ENCODE peak calls at places on chromosomes 5 and 9, in five cellular contexts. B is astrocyte of the spinal cord, K is cardiac muscle cell, J is prostate gland, Y is A549. A is an unnamed sample.

GRCh38 chr9:111833941-111834340 is 39.2 kb upstream of the SHOC1 start:
- DNase-seq in B (no peak), K (peak; percentile 78), J (no peak), Y (no peak), A (peak; percentile 57)

GRCh38 chr9:89891221-89892052 is 286.6 kb downstream of the GADD45G start:
- DNase-seq in B (no peak), K (peak; percentile 78), J (peak; percentile 49), Y (no peak), A (peak; percentile 64)

GRCh38 chr5:31531543-31531887 is 378 bp downstream of the DROSHA start:
- DNase-seq in B (peak; percentile 16), K (peak; percentile 26), J (peak; percentile 12), Y (peak; percentile 9), A (no peak)

GRCh38 chr9:74497750-74498615 is 848 bp downstream of the RORB start:
- DNase-seq in B (peak; percentile 38), K (peak; percentile 33), J (no peak), Y (peak; percentile 37), A (peak; percentile 26)

GRCh38 chr9:33290994-33291397 is 680 bp downstream of the NFX1 start:
- DNase-seq in B (no peak), K (no peak), J (no peak), Y (no peak), A (peak; percentile 94)

GRCh38 chr5:150500905-150501304 is 7.0 kb upstream of the NDST1 start:
- DNase-seq in B (no peak), K (no peak), J (no peak), Y (no peak), A (no peak)

GRCh38 chr9:127078336-127078735 is 44.1 kb downstream of the ANGPTL2 start:
- DNase-seq in B (no peak), K (no peak), J (no peak), Y (no peak), A (no peak)

GRCh38 chr5:141605523-141606277 is 13.1 kb downstream of the DIAPH1 start:
- DNase-seq in B (peak; percentile 38), K (peak; percentile 84), J (no peak), Y (no peak), A (peak; percentile 82)

GRCh38 chr5:36403601-36404311 is 102.1 kb upstream of the RANBP3L start:
- DNase-seq in B (peak; percentile 87), K (peak; percentile 79), J (no peak), Y (no peak), A (peak; percentile 95)

GRCh38 chr9:119827126-119827525 is 457.9 kb upstream of the BRINP1 start:
- DNase-seq in B (no peak), K (no peak), J (no peak), Y (no peak), A (no peak)

GRCh38 chr9:18526686-18527085 is 52.7 kb downstream of the ADAMTSL1 start:
- DNase-seq in B (no peak), K (peak; percentile 8), J (no peak), Y (no peak), A (no peak)

GRCh38 chr9:111939322-111939721 is 42.7 kb downstream of the UGCG start:
- DNase-seq in B (no peak), K (no peak), J (no peak), Y (no peak), A (no peak)

GRCh38 chr5:142364251-142365145 is 39.7 kb upstream of the SPRY4 start:
- DNase-seq in B (no peak), K (no peak), J (peak; percentile 82), Y (peak; percentile 56), A (no peak)

DNA sequence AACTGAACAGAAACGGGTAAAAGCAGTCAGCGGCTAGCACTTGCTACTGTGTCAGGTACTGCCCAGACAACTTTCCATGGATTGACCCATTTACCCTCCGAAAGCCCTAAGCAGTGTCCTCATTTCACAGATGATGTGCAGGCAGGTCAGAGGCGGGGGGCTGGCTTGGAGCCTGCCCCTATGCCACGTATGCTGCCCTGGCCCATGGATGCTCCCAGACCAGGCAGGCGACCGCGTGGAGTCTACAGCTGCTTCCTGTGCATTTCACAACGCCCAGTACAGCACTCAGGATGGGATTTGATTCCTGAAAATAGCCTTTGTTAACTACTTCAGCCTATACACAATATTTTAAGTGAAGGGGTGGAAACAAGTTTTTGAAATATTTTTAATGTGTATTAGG is 202.9 kb downstream of the NXNL2 start:
- DNase-seq in B (no peak), K (peak; percentile 78), J (no peak), Y (no peak), A (no peak)
- H3K4me3 ChIP-seq in B (no peak overlapping the region), K (no peak overlapping the region), J (no peak overlapping the region), Y (no peak overlapping the region), A (no peak overlapping the region)

DNA sequence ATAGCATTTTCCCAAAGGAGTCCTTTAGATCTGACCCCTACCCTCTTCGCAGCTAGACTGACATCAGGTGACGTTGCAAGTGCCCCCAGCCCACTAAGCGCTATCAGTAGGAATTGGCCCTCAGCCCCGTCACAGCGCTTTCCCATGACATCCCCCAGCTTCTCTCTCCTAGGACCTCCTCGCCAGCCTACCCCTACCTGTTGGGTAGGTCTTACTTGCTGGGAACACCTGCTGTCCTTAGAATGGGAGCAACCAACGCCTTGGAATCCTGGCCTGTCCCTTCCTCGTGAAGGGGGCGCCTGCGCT is 589 bp upstream of the PIP5K1B start:
- DNase-seq in B (no peak), K (no peak), J (no peak), Y (no peak), A (no peak)
- H3K4me3 ChIP-seq in B (no peak overlapping the region), K (peak overlapping the region; percentile 97), J (peak overlapping the region; percentile 46), Y (peak overlapping the region; percentile 62), A (no peak overlapping the region)

GRCh38 chr5:17316973-17317459 is 99.6 kb downstream of the BASP1 start:
- DNase-seq in B (peak; percentile 66), K (peak; percentile 20), J (no peak), Y (peak; percentile 39), A (no peak)
- H3K4me3 ChIP-seq in B (no peak overlapping the region), K (no peak overlapping the region), J (no peak overlapping the region), Y (no peak overlapping the region), A (no peak overlapping the region)

GRCh38 chr9:136539427-136540412 is 6.1 kb downstream of the NOTCH1 start:
- DNase-seq in B (peak; percentile 73), K (peak; percentile 78), J (peak; percentile 64), Y (no peak), A (no peak)
- H3K4me3 ChIP-seq in B (no peak overlapping the region), K (no peak overlapping the region), J (no peak overlapping the region), Y (no peak overlapping the region), A (no peak overlapping the region)

GRCh38 chr5:14268738-14269137 is 125.6 kb downstream of the TRIO start:
- DNase-seq in B (peak; percentile 57), K (peak; percentile 47), J (no peak), Y (no peak), A (peak; percentile 68)
- H3K4me3 ChIP-seq in B (no peak overlapping the region), K (no peak overlapping the region), J (no peak overlapping the region), Y (no peak overlapping the region), A (no peak overlapping the region)

GRCh38 chr5:1444361-1445189 is 665 bp downstream of the SLC6A3 start:
- DNase-seq in B (no peak), K (no peak), J (no peak), Y (no peak), A (no peak)
- H3K4me3 ChIP-seq in B (no peak overlapping the region), K (peak overlapping the region; percentile 10), J (no peak overlapping the region), Y (peak overlapping the region; percentile 22), A (no peak overlapping the region)

GRCh38 chr5:177487144-177487543 is 10.3 kb downstream of the PDLIM7 start:
- DNase-seq in B (no peak), K (no peak), J (no peak), Y (no peak), A (no peak)

GRCh38 chr5:177490311-177490991 is 7.0 kb downstream of the PDLIM7 start:
- DNase-seq in B (no peak), K (no peak), J (no peak), Y (no peak), A (no peak)

GRCh38 chr5:177490992-177491391 is 6.4 kb downstream of the PDLIM7 start:
- DNase-seq in B (no peak), K (no peak), J (no peak), Y (no peak), A (no peak)

GRCh38 chr5:177487975-177488374 is 9.4 kb downstream of the PDLIM7 start:
- DNase-seq in B (no peak), K (no peak), J (no peak), Y (no peak), A (no peak)

DNA sequence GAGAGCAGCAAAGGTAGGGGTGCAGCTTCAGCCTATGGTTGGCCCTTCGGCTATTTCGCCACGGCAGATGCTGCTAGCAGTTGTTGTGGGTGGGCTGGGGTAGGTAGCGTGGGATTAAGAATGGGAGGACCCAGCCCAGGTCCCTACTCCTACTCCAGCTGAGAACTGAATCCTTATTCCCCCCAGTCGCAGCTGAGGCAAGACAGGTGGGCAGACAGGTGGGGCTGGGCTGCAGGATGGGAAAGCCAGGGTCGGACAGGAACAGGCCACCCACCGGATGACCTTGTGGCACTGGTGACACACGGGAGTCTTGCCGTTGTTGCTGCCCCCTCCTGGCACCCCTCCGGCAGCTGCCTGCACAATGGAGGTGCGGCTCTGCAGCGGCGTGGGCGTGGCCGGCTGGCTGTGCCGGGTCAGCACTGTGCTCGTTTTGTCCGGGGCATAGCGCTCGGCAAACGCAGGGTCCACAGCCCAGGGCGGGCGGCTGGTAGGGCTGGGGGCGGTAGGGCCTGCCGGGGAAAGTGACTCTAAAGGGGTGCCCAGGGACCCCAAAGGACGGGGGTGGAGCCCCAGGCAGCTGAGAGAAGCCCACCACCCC is 8.2 kb downstream of the PDLIM7 start:
- DNase-seq in B (no peak), K (no peak), J (no peak), Y (peak; percentile 41), A (no peak)
- H3K4me3 ChIP-seq in B (no peak overlapping the region), K (no peak overlapping the region), J (no peak overlapping the region), Y (no peak overlapping the region), A (no peak overlapping the region)

GRCh38 chr5:111755264-111755941 is 1.6 kb downstream of the NREP start:
- DNase-seq in B (no peak), K (no peak), J (no peak), Y (no peak), A (no peak)
- H3K4me3 ChIP-seq in B (peak overlapping the region; percentile 93), K (peak overlapping the region; percentile 85), J (no peak overlapping the region), Y (no peak overlapping the region), A (peak overlapping the region; percentile 63)